ENCODE peak calls at places on chromosomes 3 and 15, in eight cellular contexts. A is H9; F is CD4-positive, alpha-beta T cell; Q is astrocyte of the spinal cord; W is IMR-90; T is adrenal gland; U is astrocyte of the cerebellum; J is stimulated activated CD4-positive, alpha-beta T cell treated with anti-CD3 and anti-CD28 coated beads, Interleukin-1b, Interleukin-23, amount 100 ng/mL, for 24 hours. L is an unnamed sample.

GRCh38 chr3:151085889-151086483 is 522 bp downstream of the MED12L start:
- DNase-seq in T (peak; percentile 29), J (no peak), F (no peak), Q (no peak), U (no peak), W (no peak), A (peak; percentile 58), L (no peak)

GRCh38 chr3:134086616-134087015 is 56.9 kb upstream of the SLCO2A1 start:
- DNase-seq in Q (no peak), U (no peak), A (no peak), F (no peak), T (no peak), W (no peak), J (no peak), L (no peak)

GRCh38 chr15:72835289-72835890 is 51.8 kb upstream of the ADPGK start:
- DNase-seq in W (no peak), U (no peak), Q (no peak), T (no peak), F (no peak), J (no peak), A (peak; percentile 67), L (no peak)

GRCh38 chr3:146274833-146275232 is 23.9 kb upstream of the PLSCR4 start:
- DNase-seq in A (no peak), Q (peak; percentile 83), U (peak; percentile 63), J (no peak), F (no peak), W (peak; percentile 98), T (no peak), L (no peak)

GRCh38 chr15:45307230-45307924 is 55.3 kb downstream of the SLC28A2 start:
- DNase-seq in A (no peak), U (peak; percentile 72), T (no peak), Q (peak; percentile 59), J (no peak), W (peak; percentile 59), F (no peak), L (no peak)

GRCh38 chr15:29208352-29208751 is 61.3 kb downstream of the NSMCE3 start:
- DNase-seq in T (no peak), J (no peak), A (no peak), F (no peak), W (no peak), U (no peak), Q (no peak), L (no peak)

GRCh38 chr3:152199069-152199838 is 69.5 kb upstream of the MBNL1 start:
- DNase-seq in J (no peak), Q (no peak), A (no peak), U (no peak), W (no peak), T (no peak), F (no peak), L (no peak)

GRCh38 chr3:14989943-14990753 is 42.8 kb downstream of the NR2C2 start:
- DNase-seq in F (no peak), W (no peak), A (peak; percentile 45), Q (peak; percentile 61), J (no peak), T (peak; percentile 51), U (no peak), L (no peak)

GRCh38 chr3:66372681-66373350 is 128.0 kb downstream of the LRIG1 start:
- DNase-seq in A (peak; percentile 84), F (peak; percentile 47), Q (no peak), J (no peak), T (no peak), W (peak; percentile 20), U (no peak), L (peak; percentile 35)

L was measured in T-helper 9 cell.